ENCODE peak calls at places on chromosomes 3 and 15, in five cellular contexts. D is lower lobe of right lung, Z is heart right ventricle, G is fibroblast of villous mesenchyme, E is choroid plexus epithelial cell. M is an unnamed sample.

GRCh38 chr3:66140763-66141372 is 79.9 kb upstream of the SLC25A26 start:
- DNase-seq in D (no peak), Z (no peak), G (no peak), E (no peak), M (no peak)

GRCh38 chr3:122010506-122010905 is 11.5 kb downstream of the ILDR1 start:
- DNase-seq in Z (no peak), G (no peak), D (no peak), E (no peak), M (no peak)

GRCh38 chr3:194739498-194740284 is 54.0 kb downstream of the FAM43A start:
- DNase-seq in E (no peak), Z (no peak), G (no peak), D (no peak), M (peak; percentile 47)

GRCh38 chr15:75130597-75131268 is 70.9 kb upstream of the C15orf39 start:
- DNase-seq in D (no peak), E (no peak), G (no peak), Z (no peak), M (no peak)

GRCh38 chr3:118080886-118081285 is 953.8 kb downstream of the IGSF11 start:
- DNase-seq in D (no peak), G (no peak), E (no peak), Z (no peak), M (no peak)

GRCh38 chr15:50315814-50316630 is 39.0 kb downstream of the GABPB1 start:
- DNase-seq in E (peak; percentile 76), D (no peak), G (peak; percentile 65), Z (no peak), M (peak; percentile 72)

GRCh38 chr3:152589644-152590043 is 245.3 kb upstream of the P2RY1 start:
- DNase-seq in G (no peak), Z (no peak), D (no peak), E (peak; percentile 10), M (no peak)

GRCh38 chr3:4984511-4984864 is 5.3 kb downstream of the BHLHE40 start:
- DNase-seq in G (peak; percentile 64), Z (no peak), D (no peak), E (peak; percentile 45), M (peak; percentile 52)

GRCh38 chr3:189937302-189938255 is 183.1 kb downstream of the P3H2 start:
- DNase-seq in D (no peak), G (peak; percentile 79), Z (no peak), E (peak; percentile 89), M (peak; percentile 70)

GRCh38 chr15:31130576-31131237 is 29.2 kb upstream of the TRPM1 start:
- DNase-seq in E (no peak), Z (no peak), G (no peak), D (no peak), M (no peak)

GRCh38 chr3:159208080-159208479 is 406.2 kb downstream of the MFSD1 start:
- DNase-seq in E (no peak), G (no peak), D (no peak), Z (no peak), M (no peak)

GRCh38 chr3:111595239-111595638 is at the start of gene ZBED2:
- DNase-seq in E (no peak), G (no peak), Z (no peak), D (no peak), M (no peak)

GRCh38 chr15:100150906-100151305 is 190.9 kb downstream of the ADAMTS17 start:
- DNase-seq in Z (no peak), E (no peak), G (no peak), D (no peak), M (no peak)

GRCh38 chr15:89200182-89200581 is 21.2 kb downstream of the RLBP1 start:
- DNase-seq in E (no peak), D (no peak), G (no peak), Z (no peak), M (no peak)

GRCh38 chr3:135452881-135453280 is 512.6 kb upstream of the PPP2R3A start:
- DNase-seq in D (no peak), E (no peak), G (no peak), Z (no peak), M (no peak)

GRCh38 chr15:29978411-29979382 is 104.1 kb upstream of the GOLGA8J start:
- DNase-seq in G (peak; percentile 72), Z (no peak), D (no peak), E (peak; percentile 51), M (peak; percentile 28)
- TF ChIP-seq CTCF in G (no peak), Z (no peak), D (no peak), E (no peak), M (no peak)

DNA sequence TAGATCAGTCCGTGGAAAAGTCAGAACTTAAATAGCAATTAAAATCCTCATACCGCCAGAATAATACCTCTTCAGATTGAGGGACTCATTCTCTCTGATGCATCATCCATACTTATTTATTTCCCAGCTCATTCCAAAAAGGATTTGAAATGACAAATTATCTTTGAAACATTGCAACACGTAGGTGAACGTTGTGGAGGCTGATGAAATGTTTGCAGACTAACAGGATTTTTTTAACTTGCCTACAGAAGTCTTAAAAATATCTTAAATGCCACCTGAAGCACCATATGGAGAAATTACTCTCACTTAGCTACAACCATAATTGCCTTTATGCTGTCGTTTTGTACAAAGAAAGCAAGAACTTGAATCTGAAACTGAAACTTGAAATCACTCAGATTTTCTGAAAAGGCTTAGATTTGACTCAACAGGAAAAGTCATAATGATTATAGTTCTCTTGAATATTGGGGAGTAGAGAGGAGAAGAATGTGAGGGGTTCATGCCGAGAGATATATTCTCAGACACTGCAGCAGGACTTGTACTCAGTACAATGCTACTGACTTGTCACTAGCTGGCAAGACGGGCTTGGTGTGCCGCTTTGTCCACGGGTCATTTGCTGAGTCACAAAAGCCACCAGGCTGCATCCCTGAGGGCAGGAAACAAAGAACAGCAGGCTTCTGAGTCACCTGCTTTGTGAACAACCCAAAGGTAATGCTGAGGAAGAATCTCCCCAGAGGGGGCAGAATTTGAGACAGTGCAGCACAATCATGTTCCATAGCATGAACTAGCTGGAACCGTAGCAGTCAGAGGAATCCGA is 7.1 kb upstream of the FMN1 start:
- DNase-seq in D (peak; percentile 57), E (peak; percentile 28), G (peak; percentile 34), Z (no peak), M (peak; percentile 43)
- H3K4me3 ChIP-seq in D (peak overlapping the region; percentile 42), E (peak overlapping the region; percentile 54), G (peak overlapping the region; percentile 23), Z (peak overlapping the region; percentile 45), M (no peak overlapping the region)

GRCh38 chr15:98582900-98583554 is 65.3 kb upstream of the IGF1R start:
- DNase-seq in D (no peak), G (no peak), E (no peak), Z (no peak), M (no peak)

GRCh38 chr15:98586066-98586465 is 62.3 kb upstream of the IGF1R start:
- DNase-seq in Z (no peak), G (no peak), E (no peak), D (no peak), M (no peak)

GRCh38 chr15:98580577-98580976 is 67.8 kb upstream of the IGF1R start:
- DNase-seq in Z (no peak), G (no peak), E (no peak), D (no peak), M (peak; percentile 3)

GRCh38 chr15:98583758-98584157 is 64.6 kb upstream of the IGF1R start:
- DNase-seq in G (no peak), E (no peak), D (no peak), Z (no peak), M (no peak)

DNA sequence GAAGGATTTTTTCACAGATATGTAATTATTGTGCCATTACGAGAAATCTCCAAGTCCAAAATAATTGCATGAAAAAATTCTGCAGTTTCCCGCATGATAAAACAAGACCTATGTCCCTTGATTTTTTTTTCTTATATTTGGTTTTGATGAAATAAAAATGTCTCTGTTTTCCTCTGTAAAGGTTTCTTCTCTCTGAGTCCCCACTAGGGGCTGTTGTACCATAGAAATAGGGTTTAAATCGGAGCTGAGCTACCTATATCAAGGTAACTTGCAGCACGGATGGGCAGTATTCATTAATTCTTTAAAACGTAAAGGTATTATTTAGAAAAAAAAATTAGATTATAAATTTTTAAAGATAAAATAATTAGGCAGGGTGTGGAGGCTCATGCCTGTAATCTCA is 66.6 kb upstream of the IGF1R start:
- DNase-seq in D (no peak), E (no peak), Z (no peak), G (no peak), M (no peak)
- TF ChIP-seq CTCF in D (no peak), E (no peak), Z (no peak), G (no peak), M (no peak)

DNA sequence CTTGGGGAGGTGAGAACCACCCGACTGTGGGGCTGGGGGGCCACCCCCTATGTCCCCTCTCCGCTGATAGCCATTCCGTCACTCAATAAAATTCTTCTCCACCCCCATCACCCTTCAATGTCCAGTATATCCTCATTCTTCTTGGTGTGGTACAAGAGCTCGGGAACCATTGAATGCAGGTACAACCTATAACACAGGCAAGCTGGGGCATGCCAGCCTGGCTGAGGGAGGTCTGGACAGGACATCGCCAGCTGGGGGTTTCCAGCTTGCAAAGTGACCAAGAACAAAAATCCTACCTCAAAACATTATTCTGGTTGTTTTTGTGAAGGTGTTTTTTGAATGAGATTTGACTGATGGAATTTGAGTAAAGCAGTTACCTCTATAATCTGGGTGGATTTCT is 19.6 kb upstream of the BDH1 start:
- DNase-seq in G (no peak), D (no peak), Z (no peak), E (no peak), M (no peak)
- H3K4me3 ChIP-seq in G (no peak overlapping the region), D (no peak overlapping the region), Z (no peak overlapping the region), E (no peak overlapping the region), M (no peak overlapping the region)

DNA sequence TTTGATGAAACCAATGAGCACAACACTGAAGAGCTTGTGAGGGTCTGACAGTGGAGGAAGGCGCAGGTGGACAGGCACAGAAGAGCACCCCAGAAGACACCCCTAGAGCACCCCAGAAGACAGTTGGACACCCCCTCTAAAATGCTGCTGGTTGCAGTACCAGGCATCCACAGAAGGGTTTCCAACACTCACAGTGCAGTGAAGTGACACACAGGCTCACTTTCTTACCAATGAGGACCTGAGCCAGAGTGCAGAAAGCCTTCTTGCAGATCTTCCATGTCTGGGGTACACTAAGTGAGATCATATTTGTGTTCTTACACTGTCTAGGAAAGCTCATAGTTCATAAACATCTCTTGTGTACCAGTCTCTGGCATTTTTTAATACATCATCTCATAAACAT is 27.6 kb downstream of the CCNL1 start:
- DNase-seq in E (no peak), D (no peak), Z (no peak), G (no peak), M (no peak)
- TF ChIP-seq CTCF in E (peak; percentile 1), D (no peak), Z (no peak), G (no peak), M (no peak)